ENCODE peak calls at places on chromosomes 16 and 17, in four cellular contexts. Y is CD4-positive, alpha-beta T cell; E is osteoblast; J is NAMALWA. F is an unnamed sample.

GRCh38 chr16:73179671-73180370 is 131.9 kb upstream of the ZFHX3 start:
- DNase-seq in J (no peak), Y (no peak), E (no peak), F (no peak)

GRCh38 chr16:74654536-74654935 is 12.1 kb downstream of the RFWD3 start:
- DNase-seq in E (no peak), J (no peak), Y (no peak), F (no peak)

GRCh38 chr17:82893779-82894178 is 54.0 kb upstream of the ZNF750 start:
- DNase-seq in J (no peak), E (no peak), Y (no peak), F (no peak)

GRCh38 chr17:33338242-33338641 is 45.1 kb upstream of the ASIC2 start:
- DNase-seq in J (no peak), Y (no peak), E (no peak), F (no peak)

GRCh38 chr16:67847064-67847861 is at the start of gene CENPT:
- DNase-seq in J (peak; percentile 27), E (peak; percentile 98), Y (no peak), F (peak; percentile 36)

GRCh38 chr17:63309021-63309420 is 137.1 kb downstream of the CYB561 start:
- DNase-seq in E (no peak), Y (no peak), J (no peak), F (no peak)

GRCh38 chr16:21666772-21667171 is 3.0 kb downstream of the OTOA start:
- DNase-seq in J (no peak), Y (no peak), E (no peak), F (no peak)

GRCh38 chr17:78120971-78121800 is 7.4 kb downstream of the TMC6 start:
- DNase-seq in Y (peak; percentile 50), J (no peak), E (peak; percentile 62), F (no peak)

GRCh38 chr17:40319651-40320550 is 10.9 kb downstream of the RARA start:
- DNase-seq in J (no peak), E (peak; percentile 81), Y (peak; percentile 77), F (no peak)

GRCh38 chr16:26413780-26414179 is 652.9 kb upstream of the C16orf82 start:
- DNase-seq in J (no peak), E (peak; percentile 13), Y (no peak), F (no peak)

GRCh38 chr17:1958134-1958881 is 66.8 kb downstream of the RTN4RL1 start:
- DNase-seq in Y (no peak), E (peak; percentile 51), J (no peak), F (no peak)

GRCh38 chr16:14242769-14243168 is 171.7 kb downstream of the MRTFB start:
- DNase-seq in E (no peak), Y (no peak), J (no peak), F (no peak)

GRCh38 chr16:72990003-72990521 is 57.9 kb downstream of the ZFHX3 start:
- DNase-seq in Y (no peak), E (peak; percentile 89), J (no peak), F (peak; percentile 80)

GRCh38 chr17:36008998-36009665 is 7.8 kb upstream of the CCL15 start:
- DNase-seq in J (peak; percentile 40), Y (no peak), E (peak; percentile 27), F (peak; percentile 56)

GRCh38 chr17:2943971-2944370 is 119.4 kb downstream of the OR1D5 start:
- DNase-seq in E (no peak), Y (no peak), J (no peak), F (peak; percentile 69)

F was measured in KBM-7.